ENCODE peak calls at places on chromosomes 13 and 19, in six cellular contexts. M is prostate gland, I is tibial nerve, E is AG09319, R is choroid plexus epithelial cell, V is progenitor cell of endocrine pancreas. P is an unnamed sample.

GRCh38 chr13:80276371-80277289 is 64.3 kb downstream of the SPRY2 start:
- DNase-seq in M (no peak), R (peak; percentile 9), E (no peak), V (no peak), I (peak; percentile 9), P (peak; percentile 63)

GRCh38 chr13:75850915-75851314 is 214.8 kb downstream of the LMO7 start:
- DNase-seq in V (no peak), M (no peak), R (no peak), E (no peak), I (no peak), P (no peak)

GRCh38 chr19:55345818-55346724 is 6.4 kb downstream of the KMT5C start:
- DNase-seq in E (no peak), R (no peak), M (no peak), V (no peak), I (peak; percentile 34), P (no peak)

GRCh38 chr13:76993021-76993420 is 1.1 kb downstream of the CLN5 start:
- DNase-seq in R (no peak), I (no peak), M (no peak), E (no peak), V (no peak), P (no peak)

GRCh38 chr13:101751488-101751887 is 299.0 kb downstream of the ITGBL1 start:
- DNase-seq in R (peak; percentile 99), E (peak; percentile 20), I (no peak), V (no peak), M (no peak), P (no peak)

GRCh38 chr19:17846146-17846545 is 1.6 kb downstream of the JAK3 start:
- DNase-seq in E (no peak), V (no peak), I (no peak), M (no peak), R (no peak), P (no peak)

GRCh38 chr19:37492213-37492612 is 14.5 kb upstream of the ZNF793 start:
- DNase-seq in I (no peak), V (no peak), R (no peak), E (no peak), M (no peak), P (no peak)

GRCh38 chr13:114088863-114089262 is 43.6 kb downstream of the RASA3 start:
- DNase-seq in M (no peak), R (no peak), I (no peak), E (no peak), V (no peak), P (no peak)

GRCh38 chr13:102687520-102687919 is 7.3 kb downstream of the METTL21C start:
- DNase-seq in I (no peak), V (no peak), M (no peak), R (no peak), E (no peak), P (no peak)

GRCh38 chr13:24995225-24995804 is 100.6 kb upstream of the PABPC3 start:
- DNase-seq in V (peak; percentile 41), I (peak; percentile 76), E (peak; percentile 71), R (peak; percentile 94), M (peak; percentile 60), P (peak; percentile 67)

GRCh38 chr19:35986664-35987570 is 8.1 kb upstream of the SDHAF1 start:
- DNase-seq in E (no peak), V (no peak), R (no peak), M (no peak), I (no peak), P (peak; percentile 38)

GRCh38 chr13:30755678-30756077 is 20.3 kb downstream of the ALOX5AP start:
- DNase-seq in E (no peak), V (no peak), M (no peak), R (no peak), I (no peak), P (no peak)

GRCh38 chr13:51675385-51675784 is 91.1 kb downstream of the WDFY2 start:
- DNase-seq in I (no peak), E (no peak), V (no peak), R (no peak), M (no peak), P (no peak)

GRCh38 chr19:13526552-13526951 is 20.3 kb upstream of the CACNA1A start:
- DNase-seq in E (no peak), R (no peak), M (no peak), V (no peak), I (no peak), P (no peak)

GRCh38 chr13:113518080-113518803 is 27.7 kb upstream of the DCUN1D2 start:
- DNase-seq in R (no peak), E (no peak), M (no peak), V (no peak), I (no peak), P (no peak)

GRCh38 chr13:90055121-90055520 is 1292.4 kb upstream of the MIR17HG start:
- DNase-seq in R (peak; percentile 41), M (peak; percentile 18), E (no peak), I (no peak), V (no peak), P (no peak)

GRCh38 chr19:48506138-48506733 is 5.4 kb downstream of the LMTK3 start:
- DNase-seq in M (no peak), E (peak; percentile 10), R (peak; percentile 66), I (no peak), V (no peak), P (no peak)

GRCh38 chr19:50368649-50369570 is 3.5 kb upstream of the NAPSA start:
- DNase-seq in I (peak; percentile 94), R (peak; percentile 95), V (peak; percentile 81), M (peak; percentile 84), E (peak; percentile 62), P (peak; percentile 80)

GRCh38 chr19:42422576-42423461 is 4.4 kb downstream of the LIPE start:
- DNase-seq in I (no peak), V (peak; percentile 36), R (peak; percentile 22), M (no peak), E (no peak), P (peak; percentile 50)

GRCh38 chr19:13190781-13191540 is 40.8 kb downstream of the IER2 start:
- DNase-seq in I (no peak), R (no peak), E (no peak), V (no peak), M (no peak), P (no peak)

GRCh38 chr19:510606-511100 is 3.4 kb downstream of the TPGS1 start:
- DNase-seq in I (no peak), M (no peak), E (no peak), R (peak; percentile 92), V (peak; percentile 89), P (peak; percentile 96)

GRCh38 chr19:13163609-13164364 is 13.6 kb downstream of the IER2 start:
- DNase-seq in V (peak; percentile 59), R (peak; percentile 68), I (peak; percentile 62), E (peak; percentile 76), M (peak; percentile 40), P (peak; percentile 83)

GRCh38 chr13:36154567-36155231 is 23.5 kb upstream of the DCLK1 start:
- DNase-seq in E (no peak), M (no peak), I (no peak), V (no peak), R (peak; percentile 51), P (no peak)

GRCh38 chr13:37755349-37755748 is 114.2 kb downstream of the TRPC4 start:
- DNase-seq in V (no peak), R (no peak), I (no peak), E (no peak), M (no peak), P (no peak)

GRCh38 chr13:33096886-33097610 is 80.8 kb downstream of the KL start:
- DNase-seq in I (no peak), M (no peak), R (no peak), V (no peak), E (no peak), P (no peak)

GRCh38 chr13:33100876-33101275 is 84.7 kb downstream of the KL start:
- DNase-seq in I (no peak), M (no peak), V (no peak), E (no peak), R (no peak), P (no peak)

GRCh38 chr13:33105387-33106005 is 89.3 kb downstream of the KL start:
- DNase-seq in M (no peak), R (no peak), V (no peak), E (no peak), I (no peak), P (no peak)

GRCh38 chr13:33099860-33100259 is 83.6 kb downstream of the KL start:
- DNase-seq in I (no peak), E (no peak), M (no peak), V (no peak), R (no peak), P (no peak)

DNA sequence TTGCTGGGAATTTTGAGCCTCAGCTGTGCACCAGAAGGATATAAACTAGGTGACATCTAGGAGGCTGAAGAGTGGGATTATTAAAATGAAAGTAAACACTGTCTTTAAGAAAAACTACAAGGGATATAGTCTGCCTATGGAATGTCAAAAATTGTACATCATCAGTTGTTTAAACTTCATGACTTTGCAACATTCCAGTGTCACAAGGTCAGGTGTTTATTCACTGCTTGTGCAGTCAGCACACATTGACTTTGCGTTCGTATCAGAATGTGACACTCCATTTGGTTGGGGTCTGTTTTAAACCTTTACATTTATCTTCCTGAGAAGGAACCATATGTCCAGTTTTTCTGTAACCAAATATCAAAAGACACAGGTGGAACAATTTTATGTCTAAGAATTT is 85.6 kb downstream of the KL start:
- DNase-seq in V (no peak), R (peak; percentile 66), M (no peak), E (no peak), I (no peak), P (no peak)
- TF ChIP-seq CTCF in V (no peak), R (no peak), M (no peak), E (no peak), I (no peak), P (no peak)

GRCh38 chr19:38769635-38770211 is 3.6 kb downstream of the LGALS7 start:
- DNase-seq in E (peak; percentile 51), V (peak; percentile 61), R (peak; percentile 89), M (peak; percentile 69), I (peak; percentile 92), P (peak; percentile 87)
- TF ChIP-seq CTCF in E (peak; percentile 77), V (peak; percentile 77), R (peak; percentile 78), M (no peak), I (peak; percentile 97), P (peak; percentile 91)

GRCh38 chr19:58229255-58229639 is 533 bp downstream of the ZNF544 start:
- DNase-seq in I (no peak), M (no peak), R (peak; percentile 62), E (no peak), V (no peak), P (peak; percentile 26)
- TF ChIP-seq CTCF in I (no peak), M (no peak), R (peak; percentile 69), E (peak; percentile 13), V (peak; percentile 53), P (no peak)

DNA sequence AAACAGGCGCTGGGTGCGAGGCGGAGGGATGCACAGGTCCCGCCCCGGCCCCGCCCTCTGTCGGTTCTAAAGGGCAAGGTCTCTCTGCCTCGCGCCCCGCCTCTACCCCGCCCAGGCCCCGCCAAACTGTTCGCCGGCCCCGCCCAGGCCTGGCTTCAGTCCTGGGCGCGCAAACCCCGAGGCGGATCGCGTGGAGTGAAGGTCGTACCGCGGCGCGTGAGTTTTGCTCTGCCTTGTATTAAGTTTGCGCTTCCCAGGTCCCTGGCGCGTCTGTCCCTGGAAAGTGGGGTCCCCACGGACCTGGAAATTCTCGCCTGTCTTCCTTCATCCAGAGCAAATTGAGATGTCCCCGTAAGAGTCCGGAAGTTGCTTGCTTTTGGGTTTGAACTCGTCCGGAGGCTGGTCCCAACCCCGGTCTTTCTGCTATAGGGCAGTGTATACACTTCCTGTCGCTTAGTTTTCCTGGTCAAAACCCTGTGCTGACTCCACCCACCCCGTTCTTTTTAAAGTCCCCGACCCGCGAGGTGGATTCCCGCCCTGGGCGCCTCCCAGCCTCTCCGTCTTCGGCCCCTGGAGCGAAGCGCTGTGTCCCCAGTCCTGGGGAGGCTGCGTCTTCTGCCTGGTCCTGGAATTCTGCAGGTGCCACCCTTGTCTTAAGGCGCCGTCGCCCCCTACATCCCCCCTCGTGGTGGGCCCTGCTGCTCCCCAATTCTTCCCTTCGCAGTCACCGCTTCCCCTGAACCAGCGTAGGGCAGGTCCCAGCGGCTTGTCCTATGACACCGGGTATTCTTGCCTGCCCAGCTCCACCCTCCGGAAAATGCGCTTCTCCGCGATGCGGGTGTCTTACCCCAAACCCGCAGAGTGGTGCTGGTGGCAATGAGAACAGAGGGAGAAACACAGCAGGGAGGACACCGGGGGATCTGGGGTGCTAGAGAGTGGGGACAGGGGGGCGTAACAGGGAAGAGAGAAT is 8.6 kb downstream of the ZNF808 start:
- DNase-seq in I (peak; percentile 79), V (peak; percentile 79), M (peak; percentile 80), E (peak; percentile 20), R (peak; percentile 76), P (peak; percentile 88)
- TF ChIP-seq CTCF in I (no peak), V (peak; percentile 35), M (no peak), E (no peak), R (peak; percentile 31), P (peak; percentile 46)

P was measured in endothelial cell.